ENCODE peak calls at places on chromosomes 1 and 21, in eight cellular contexts. R is AG08396, L is AG08395, W is iPS DF 19.7, B is hypothalamus, N is SHP77, J is aorta, S is HCEC 1CT. M is an unnamed sample.

GRCh38 chr1:2973661-2974593 is 47.3 kb upstream of the ACTRT2 start:
- DNase-seq in R (no peak), L (no peak), W (no peak), B (no peak), N (no peak), J (peak), S (no peak), M (peak)

GRCh38 chr1:82185084-82185483 is 384.4 kb downstream of the ADGRL2 start:
- DNase-seq in R (no peak), L (no peak), W (no peak), B (no peak), N (no peak), J (no peak), S (no peak), M (no peak)

GRCh38 chr1:11991969-11992676 is 11.9 kb downstream of the MFN2 start:
- DNase-seq in R (no peak), L (no peak), W (no peak), B (no peak), N (no peak), J (no peak), S (no peak), M (no peak)

GRCh38 chr21:38351961-38352521 is 95.2 kb downstream of the KCNJ15 start:
- DNase-seq in R (peak), L (peak), W (peak), B (no peak), N (peak), J (no peak), S (peak), M (no peak)

GRCh38 chr1:152941037-152941700 is 5.8 kb upstream of the SPRR5 start:
- DNase-seq in R (no peak), L (no peak), W (no peak), B (no peak), N (no peak), J (no peak), S (no peak), M (no peak)

GRCh38 chr1:220879090-220879508 is at the start of gene HLX:
- DNase-seq in R (peak), L (peak), W (no peak), B (peak), N (no peak), J (peak), S (peak), M (peak)

GRCh38 chr1:100073531-100073930 is 59.2 kb downstream of the SASS6 start:
- DNase-seq in R (no peak), L (no peak), W (no peak), B (no peak), N (no peak), J (no peak), S (no peak), M (no peak)

GRCh38 chr1:154726903-154727302 is 118.9 kb upstream of the ADAR start:
- DNase-seq in R (no peak), L (no peak), W (no peak), B (no peak), N (no peak), J (no peak), S (no peak), M (no peak)

GRCh38 chr1:60277269-60277668 is 203.7 kb upstream of the C1orf87 start:
- DNase-seq in R (no peak), L (no peak), W (no peak), B (no peak), N (peak), J (no peak), S (no peak), M (no peak)

GRCh38 chr1:201845331-201846083 is 16.6 kb downstream of the IPO9 start:
- DNase-seq in R (no peak), L (no peak), W (no peak), B (no peak), N (no peak), J (no peak), S (peak), M (no peak)

GRCh38 chr1:76872944-76873343 is 5.7 kb downstream of the ST6GALNAC5 start:
- DNase-seq in R (no peak), L (no peak), W (no peak), B (no peak), N (no peak), J (no peak), S (no peak), M (no peak)

GRCh38 chr1:228009828-228010775 is 3.3 kb downstream of the WNT3A start:
- DNase-seq in R (no peak), L (peak), W (no peak), B (no peak), N (peak), J (peak), S (no peak), M (no peak)

GRCh38 chr1:1748686-1749321 is 24.6 kb upstream of the CDK11A start:
- DNase-seq in R (no peak), L (no peak), W (no peak), B (no peak), N (no peak), J (no peak), S (no peak), M (peak)

GRCh38 chr1:189805735-189806134 is 671.9 kb downstream of the BRINP3 start:
- DNase-seq in R (no peak), L (no peak), W (no peak), B (no peak), N (no peak), J (no peak), S (no peak), M (no peak)

GRCh38 chr1:113391643-113392271 is 1.4 kb downstream of the MAGI3 start:
- DNase-seq in R (no peak), L (no peak), W (no peak), B (no peak), N (no peak), J (no peak), S (no peak), M (no peak)

GRCh38 chr1:245652660-245653427 is 498.1 kb downstream of the KIF26B start:
- DNase-seq in R (no peak), L (no peak), W (no peak), B (no peak), N (no peak), J (no peak), S (no peak), M (no peak)

GRCh38 chr1:41580520-41581172 is 96.2 kb upstream of the EDN2 start:
- DNase-seq in R (no peak), L (no peak), W (no peak), B (no peak), N (no peak), J (no peak), S (no peak), M (no peak)